ENCODE peak calls at places on chromosomes 6 and 20, in six cellular contexts. U is upper lobe of left lung, Z is Panc1, S is transverse colon, X is stomach, O is GM23338. T is an unnamed sample.

GRCh38 chr6:3346476-3346875 is 87.7 kb downstream of the PSMG4 start:
- DNase-seq in S (no peak), U (no peak), O (no peak), X (no peak), Z (no peak), T (no peak)

GRCh38 chr20:63807654-63808053 is 23.4 kb downstream of the ZBTB46 start:
- DNase-seq in U (no peak), S (no peak), O (no peak), X (no peak), Z (no peak), T (no peak)

GRCh38 chr6:169961772-169962561 is 210.5 kb downstream of the ERMARD start:
- DNase-seq in U (peak), O (peak), Z (no peak), X (peak), S (peak), T (no peak)

GRCh38 chr20:61694666-61695065 is 371.0 kb downstream of the TAF4 start:
- DNase-seq in X (no peak), S (no peak), O (no peak), U (no peak), Z (no peak), T (no peak)

GRCh38 chr6:150183966-150184365 is 41.1 kb downstream of the PPP1R14C start:
- DNase-seq in U (no peak), Z (no peak), S (no peak), O (no peak), X (no peak), T (no peak)

GRCh38 chr6:148293181-148293995 is 49.2 kb upstream of the SASH1 start:
- DNase-seq in O (no peak), Z (no peak), S (no peak), U (no peak), X (no peak), T (no peak)

GRCh38 chr6:99270852-99271251 is 78.6 kb downstream of the FAXC start:
- DNase-seq in S (no peak), X (no peak), U (no peak), Z (no peak), O (no peak), T (no peak)

GRCh38 chr20:61925555-61926252 is 140.0 kb downstream of the TAF4 start:
- DNase-seq in X (no peak), O (no peak), U (no peak), S (no peak), Z (no peak), T (no peak)

GRCh38 chr20:49413677-49414076 is 68.8 kb downstream of the KCNB1 start:
- DNase-seq in Z (no peak), S (no peak), O (no peak), X (no peak), U (no peak), T (no peak)

GRCh38 chr6:139743629-139744028 is 369.2 kb upstream of the CITED2 start:
- DNase-seq in S (no peak), Z (peak), O (no peak), X (no peak), U (no peak), T (no peak)

GRCh38 chr6:3108746-3109414 is 9.6 kb upstream of the BPHL start:
- DNase-seq in Z (no peak), U (no peak), S (no peak), O (no peak), X (peak), T (no peak)

GRCh38 chr6:121959501-121959900 is 440.0 kb upstream of the HSF2 start:
- DNase-seq in X (no peak), O (no peak), U (no peak), Z (no peak), S (no peak), T (no peak)

GRCh38 chr6:34056301-34056700 is 89.6 kb downstream of the GRM4 start:
- DNase-seq in Z (no peak), S (peak), O (peak), X (peak), U (peak), T (peak)

GRCh38 chr6:33716890-33717632 is 5.6 kb upstream of the UQCC2 start:
- DNase-seq in S (no peak), U (no peak), Z (no peak), X (no peak), O (no peak), T (peak)

GRCh38 chr6:48615041-48615440 is 504.0 kb upstream of the PTCHD4 start:
- DNase-seq in U (no peak), S (no peak), X (no peak), O (no peak), Z (no peak), T (no peak)

GRCh38 chr6:66421570-66421969 is 714.5 kb upstream of the EYS start:
- DNase-seq in X (no peak), U (no peak), O (peak), S (no peak), Z (no peak), T (no peak)

GRCh38 chr20:36335187-36335870 is 29.2 kb downstream of the DLGAP4 start:
- DNase-seq in X (no peak), S (no peak), O (no peak), Z (no peak), U (no peak), T (no peak)

GRCh38 chr6:33620158-33620583 is 951 bp upstream of the ITPR3 start:
- DNase-seq in U (peak), Z (no peak), O (no peak), S (peak), X (peak), T (peak)

DNA sequence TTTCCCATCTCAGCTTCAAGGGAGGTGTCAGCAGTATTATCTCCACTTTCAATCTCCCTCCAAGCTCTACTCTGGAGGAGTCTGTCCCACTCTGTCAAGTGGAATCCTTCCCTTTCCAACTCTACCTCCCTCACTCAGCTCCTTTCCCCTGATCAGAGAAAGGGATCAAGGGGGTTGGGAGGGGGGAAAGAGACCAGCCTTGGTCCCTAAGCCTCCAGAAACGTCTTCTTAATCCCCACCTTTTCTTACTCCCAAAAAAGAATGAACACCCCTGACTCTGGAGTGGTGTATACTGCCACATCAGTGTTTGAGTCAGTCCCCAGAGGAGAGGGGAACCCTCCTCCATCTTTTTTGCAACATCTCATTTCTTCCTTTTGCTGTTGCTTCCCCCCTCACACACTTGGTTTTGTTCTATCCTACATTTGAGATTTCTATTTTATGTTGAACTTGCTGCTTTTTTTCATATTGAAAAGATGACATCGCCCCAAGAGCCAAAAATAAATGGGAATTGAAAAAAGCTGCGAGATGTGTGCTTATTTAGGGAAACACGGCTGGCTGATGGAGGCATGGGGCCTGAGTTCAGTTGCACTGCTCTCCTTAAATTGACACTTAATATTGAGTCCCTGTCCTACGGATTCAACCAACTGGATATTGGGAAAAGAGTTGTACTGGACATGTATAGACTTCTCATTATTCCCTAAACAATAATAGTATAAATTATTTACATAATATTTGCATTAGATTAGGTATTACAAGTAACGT is 4.9 kb downstream of the TUBB start:
- DNase-seq in X (no peak), U (no peak), S (no peak), Z (no peak), O (no peak), T (no peak)
- H3K4me3 ChIP-seq in X (no peak), U (no peak), S (no peak), Z (no peak), O (no peak), T (no peak)

DNA sequence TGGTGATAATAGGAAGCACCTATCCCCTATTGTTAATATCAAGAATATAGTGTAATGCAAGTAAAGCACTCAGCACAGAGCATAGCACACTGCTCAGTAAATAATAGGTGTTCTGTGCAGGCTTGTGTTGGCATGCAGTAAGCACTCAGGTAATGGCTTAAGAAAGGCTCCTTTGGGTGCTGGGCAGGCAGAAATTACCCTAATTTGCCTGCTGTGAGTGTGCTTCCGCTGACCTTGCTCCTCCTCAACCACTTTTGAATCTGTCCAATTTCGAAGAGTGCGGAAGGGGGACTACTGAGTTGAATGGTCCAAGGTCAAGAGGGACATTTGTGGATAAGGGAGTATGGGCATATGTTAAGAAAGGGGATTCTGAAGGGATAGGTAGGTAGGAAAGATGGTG is 15.4 kb downstream of the SRSF3 start:
- DNase-seq in Z (no peak), S (no peak), U (peak), O (no peak), X (no peak), T (no peak)
- TF ChIP-seq POLR2AphosphoS5 in Z (no peak), S (no peak), U (no peak), O (no peak), X (no peak), T (no peak)

GRCh38 chr20:33842346-33842745 is 31.2 kb downstream of the CHMP4B start:
- DNase-seq in Z (no peak), O (no peak), U (peak), S (no peak), X (no peak), T (no peak)
- H3K4me3 ChIP-seq in Z (no peak), O (no peak), U (no peak), S (no peak), X (no peak), T (no peak)

DNA sequence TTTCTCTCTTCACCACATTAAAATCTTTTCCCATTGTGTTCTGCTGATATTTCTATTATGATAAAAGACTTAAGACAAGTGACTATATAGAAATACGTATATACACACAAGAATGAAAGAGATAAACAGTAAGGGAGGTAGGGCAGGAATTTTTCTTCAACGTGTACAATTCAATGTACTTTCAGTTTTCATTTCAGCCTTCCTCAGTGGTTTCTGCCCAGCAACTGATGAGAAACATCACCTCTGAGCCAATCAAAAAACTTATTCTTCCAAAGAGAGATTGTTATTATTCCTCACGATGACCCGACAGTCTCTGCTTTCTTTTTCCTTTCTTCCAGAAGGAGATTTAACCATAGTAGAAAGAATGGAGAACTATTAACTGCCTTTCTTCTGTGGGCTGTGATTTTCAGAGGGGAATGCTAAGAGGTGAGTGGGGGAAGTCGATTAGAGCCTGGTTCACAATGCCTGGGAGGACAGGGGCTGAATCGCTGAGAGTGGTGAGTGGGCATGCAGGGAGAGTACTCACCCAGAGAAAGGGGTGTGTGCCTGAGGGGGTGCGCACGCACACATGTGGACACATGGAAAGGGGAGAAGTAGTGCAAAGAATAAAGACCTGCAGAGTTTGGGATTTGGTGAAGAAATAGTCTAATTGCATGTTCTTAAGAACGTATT is at the start of gene BTN3A1:
- DNase-seq in S (peak), Z (peak), O (peak), U (peak), X (peak), T (peak)
- TF ChIP-seq POLR2AphosphoS5 in S (no peak), Z (no peak), O (no peak), U (no peak), X (no peak), T (peak)